ENCODE peak calls at places on chromosome 18, in eight cellular contexts. K, R, Q, A, D, F, Z and O are unnamed samples.

GRCh38 chr18:43115076-43116035 is at the start of gene RIT2:
- DNase-seq in K (no peak), R (no peak), Q (no peak), A (no peak), D (no peak), F (no peak), Z (no peak), O (no peak)

GRCh38 chr18:60411715-60412114 is 39.1 kb upstream of the MC4R start:
- DNase-seq in K (no peak), R (peak; percentile 0), Q (peak; percentile 0), A (no peak), D (no peak), F (no peak), Z (no peak), O (no peak)

GRCh38 chr18:62325806-62326645 is 916 bp downstream of the TNFRSF11A start:
- DNase-seq in K (no peak), R (no peak), Q (peak; percentile 16), A (peak; percentile 13), D (peak; percentile 27), F (peak; percentile 31), Z (peak; percentile 20), O (no peak)

GRCh38 chr18:76620326-76620813 is 125.3 kb upstream of the ZNF516 start:
- DNase-seq in K (peak; percentile 11), R (no peak), Q (peak; percentile 78), A (no peak), D (peak; percentile 68), F (peak; percentile 48), Z (peak; percentile 19), O (peak; percentile 6)

GRCh38 chr18:8301427-8302172 is 307.6 kb upstream of the RAB12 start:
- DNase-seq in K (no peak), R (no peak), Q (no peak), A (no peak), D (no peak), F (no peak), Z (no peak), O (no peak)

GRCh38 chr18:36187138-36187825 is at the start of gene MOCOS:
- DNase-seq in K (peak; percentile 12), R (peak; percentile 61), Q (peak; percentile 54), A (peak; percentile 68), D (peak; percentile 82), F (peak; percentile 36), Z (no peak), O (peak; percentile 51)

GRCh38 chr18:44324361-44324760 is 356.3 kb upstream of the SETBP1 start:
- DNase-seq in K (no peak), R (no peak), Q (no peak), A (no peak), D (no peak), F (no peak), Z (no peak), O (no peak)

GRCh38 chr18:70279470-70279869 is 9.4 kb upstream of the SOCS6 start:
- DNase-seq in K (no peak), R (no peak), Q (no peak), A (no peak), D (no peak), F (no peak), Z (no peak), O (no peak)

GRCh38 chr18:35178260-35178659 is 62.6 kb upstream of the ZNF397 start:
- DNase-seq in K (no peak), R (peak; percentile 91), Q (peak; percentile 28), A (no peak), D (no peak), F (peak; percentile 55), Z (peak; percentile 43), O (peak; percentile 13)

GRCh38 chr18:46278481-46279465 is 174.6 kb downstream of the HAUS1 start:
- DNase-seq in K (no peak), R (peak; percentile 47), Q (peak; percentile 71), A (no peak), D (no peak), F (no peak), Z (no peak), O (no peak)

GRCh38 chr18:70182548-70182947 is 22.9 kb downstream of the RTTN start:
- DNase-seq in K (no peak), R (no peak), Q (no peak), A (no peak), D (no peak), F (no peak), Z (no peak), O (no peak)

GRCh38 chr18:42446195-42446594 is 491.2 kb downstream of the PIK3C3 start:
- DNase-seq in K (no peak), R (peak; percentile 91), Q (peak; percentile 67), A (no peak), D (no peak), F (no peak), Z (no peak), O (no peak)

GRCh38 chr18:74689251-74689650 is 91.6 kb downstream of the ZNF407 start:
- DNase-seq in K (no peak), R (no peak), Q (peak; percentile 49), A (no peak), D (no peak), F (no peak), Z (no peak), O (no peak)

GRCh38 chr18:69617888-69618287 is 217.2 kb downstream of the DOK6 start:
- DNase-seq in K (no peak), R (no peak), Q (peak; percentile 46), A (no peak), D (no peak), F (no peak), Z (no peak), O (no peak)

GRCh38 chr18:9539283-9539682 is 64.0 kb downstream of the RALBP1 start:
- DNase-seq in K (no peak), R (peak; percentile 76), Q (peak; percentile 70), A (peak; percentile 89), D (no peak), F (no peak), Z (no peak), O (no peak)

GRCh38 chr18:47754311-47755101 is 176.0 kb downstream of the SMAD2 start:
- DNase-seq in K (peak; percentile 34), R (no peak), Q (peak; percentile 10), A (no peak), D (no peak), F (peak; percentile 71), Z (peak; percentile 60), O (peak; percentile 48)